ENCODE peak calls at places on chromosomes 1 and 21, in five cellular contexts. S is NAMALWA, D is left ventricle myocardium superior, C is hepatic stellate cell, B is H4. F is an unnamed sample.

GRCh38 chr21:30282850-30283249 is at the start of gene KRTAP24-1:
- DNase-seq in C (no peak), D (no peak), S (no peak), B (no peak), F (no peak)

GRCh38 chr1:17199267-17200044 is 5.5 kb upstream of the PADI1 start:
- DNase-seq in B (no peak), S (no peak), C (no peak), D (no peak), F (no peak)

GRCh38 chr1:213737398-213738040 is 250.3 kb upstream of the PROX1 start:
- DNase-seq in C (no peak), S (no peak), B (no peak), D (no peak), F (no peak)

GRCh38 chr1:53066433-53066832 is 4.4 kb downstream of the PODN start:
- DNase-seq in S (no peak), D (peak), B (no peak), C (no peak), F (no peak)

GRCh38 chr1:197692965-197693364 is 82.3 kb downstream of the DENND1B start:
- DNase-seq in C (no peak), D (no peak), B (peak), S (peak), F (peak)

GRCh38 chr1:218345673-218346390 is 696 bp downstream of the TGFB2 start:
- DNase-seq in D (peak), B (peak), C (peak), S (peak), F (no peak)

GRCh38 chr1:210696709-210697108 is 368.0 kb downstream of the HHAT start:
- DNase-seq in S (no peak), C (no peak), B (no peak), D (no peak), F (no peak)

GRCh38 chr1:207711285-207711684 is 40.6 kb upstream of the CD46 start:
- DNase-seq in S (peak), B (peak), D (no peak), C (peak), F (peak)

GRCh38 chr1:3740038-3740437 is 12.2 kb upstream of the CCDC27 start:
- DNase-seq in C (no peak), B (no peak), D (peak), S (no peak), F (no peak)

GRCh38 chr21:34524671-34525601 is 12.9 kb upstream of the KCNE1 start:
- DNase-seq in B (no peak), D (no peak), C (peak), S (no peak), F (no peak)

GRCh38 chr1:32724678-32725594 is 22.4 kb upstream of the SYNC start:
- DNase-seq in S (peak), B (peak), C (peak), D (peak), F (no peak)

GRCh38 chr1:17355898-17356297 is 16.1 kb upstream of the PADI6 start:
- DNase-seq in D (no peak), B (no peak), S (no peak), C (no peak), F (no peak)

GRCh38 chr1:180301135-180301737 is 71.2 kb downstream of the LHX4 start:
- DNase-seq in S (no peak), C (no peak), D (no peak), B (peak), F (peak)

GRCh38 chr1:154404511-154404931 is 622 bp upstream of the IL6R start:
- DNase-seq in B (no peak), D (no peak), C (no peak), S (peak), F (no peak)

GRCh38 chr1:33130297-33130696 is 49.3 kb downstream of the AZIN2 start:
- DNase-seq in D (no peak), S (no peak), C (no peak), B (no peak), F (no peak)

F was measured in foreskin melanocyte.